ENCODE peak calls at places on chromosomes 13 and 19, in five cellular contexts. F, O, Z, M and I are unnamed samples.

GRCh38 chr19:12825259-12826131 is 8.9 kb downstream of the RTBDN start:
- DNase-seq in F (peak), O (no peak), Z (no peak), M (peak), I (no peak)

GRCh38 chr13:60397693-60398437 is 845 bp downstream of the TDRD3 start:
- DNase-seq in F (peak), O (peak), Z (peak), M (peak), I (peak)

GRCh38 chr13:98340026-98340425 is 163.0 kb upstream of the RNF113B start:
- DNase-seq in F (peak), O (no peak), Z (no peak), M (no peak), I (no peak)

GRCh38 chr19:4851551-4852290 is 15.7 kb downstream of the PLIN3 start:
- DNase-seq in F (peak), O (peak), Z (peak), M (peak), I (peak)

GRCh38 chr13:42028113-42028799 is 20.2 kb upstream of the DGKH start:
- DNase-seq in F (peak), O (no peak), Z (peak), M (no peak), I (no peak)

GRCh38 chr13:96090240-96091101 is 564 bp downstream of the HS6ST3 start:
- DNase-seq in F (peak), O (no peak), Z (no peak), M (peak), I (peak)

GRCh38 chr19:2542341-2543069 is 66.6 kb downstream of the GADD45B start:
- DNase-seq in F (no peak), O (no peak), Z (peak), M (no peak), I (no peak)

GRCh38 chr19:56332695-56333094 is 18.1 kb upstream of the ZSCAN5A start:
- DNase-seq in F (no peak), O (no peak), Z (no peak), M (no peak), I (no peak)

GRCh38 chr19:7497292-7497691 is 8.5 kb upstream of the PEX11G start:
- DNase-seq in F (peak), O (no peak), Z (no peak), M (no peak), I (no peak)

GRCh38 chr19:34356875-34357274 is 8.1 kb upstream of the GPI start:
- DNase-seq in F (no peak), O (no peak), Z (no peak), M (no peak), I (no peak)

GRCh38 chr19:2813235-2814160 is 6.2 kb upstream of the ZNF554 start:
- DNase-seq in F (no peak), O (no peak), Z (no peak), M (no peak), I (no peak)

GRCh38 chr19:41934849-41935374 is 6.7 kb upstream of the ERFL start:
- DNase-seq in F (peak), O (peak), Z (peak), M (peak), I (peak)

GRCh38 chr13:44932850-44933251 is 56.4 kb downstream of the NUFIP1 start:
- DNase-seq in F (peak), O (peak), Z (no peak), M (no peak), I (no peak)

GRCh38 chr13:31896427-31896826 is 135.1 kb upstream of the FRY start:
- DNase-seq in F (peak), O (peak), Z (no peak), M (no peak), I (no peak)

GRCh38 chr19:32649751-32650150 is 25.2 kb downstream of the ANKRD27 start:
- DNase-seq in F (no peak), O (peak), Z (no peak), M (no peak), I (no peak)

GRCh38 chr19:33487901-33488817 is 33.4 kb downstream of the PEPD start:
- DNase-seq in F (no peak), O (no peak), Z (no peak), M (no peak), I (no peak)

GRCh38 chr19:5308471-5309437 is 31.9 kb downstream of the PTPRS start:
- DNase-seq in F (peak), O (no peak), Z (peak), M (no peak), I (peak)

GRCh38 chr19:53132231-53132991 is at the start of gene ZNF415:
- DNase-seq in F (peak), O (peak), Z (peak), M (peak), I (peak)

GRCh38 chr13:51843529-51843928 is 1.4 kb downstream of the TMEM272 start:
- DNase-seq in F (no peak), O (no peak), Z (no peak), M (no peak), I (no peak)

GRCh38 chr13:110209950-110210603 is 96.9 kb downstream of the COL4A1 start:
- DNase-seq in F (no peak), O (no peak), Z (no peak), M (no peak), I (no peak)

GRCh38 chr19:41244117-41244516 is 20.1 kb upstream of the HNRNPUL1 start:
- DNase-seq in F (no peak), O (no peak), Z (no peak), M (no peak), I (no peak)

GRCh38 chr13:103004790-103005307 is 61.4 kb downstream of the SLC10A2 start:
- DNase-seq in F (no peak), O (peak), Z (no peak), M (no peak), I (no peak)

GRCh38 chr13:110137677-110138008 is 169.3 kb downstream of the COL4A1 start:
- DNase-seq in F (peak), O (peak), Z (peak), M (peak), I (peak)

GRCh38 chr19:45571457-45572220 is 13.0 kb downstream of the OPA3 start:
- DNase-seq in F (no peak), O (no peak), Z (no peak), M (no peak), I (no peak)

GRCh38 chr13:99540530-99540929 is 39.3 kb downstream of the TM9SF2 start:
- DNase-seq in F (no peak), O (no peak), Z (no peak), M (no peak), I (no peak)

GRCh38 chr19:49591731-49592485 is 926 bp downstream of the PRR12 start:
- DNase-seq in F (peak), O (peak), Z (peak), M (peak), I (peak)

GRCh38 chr13:62799931-62800436 is 1384.3 kb upstream of the PCDH20 start:
- DNase-seq in F (no peak), O (no peak), Z (no peak), M (no peak), I (peak)

GRCh38 chr19:39223703-39224279 is 19.7 kb upstream of the SYCN start:
- DNase-seq in F (peak), O (no peak), Z (no peak), M (peak), I (no peak)

GRCh38 chr13:92804346-92804745 is 422.3 kb upstream of the GPC6 start:
- DNase-seq in F (peak), O (no peak), Z (no peak), M (no peak), I (no peak)

GRCh38 chr19:4518345-4519171 is at the start of gene PLIN4:
- DNase-seq in F (peak), O (peak), Z (peak), M (no peak), I (peak)

GRCh38 chr19:51030631-51031030 is 4.2 kb downstream of the KLK12 start:
- DNase-seq in F (no peak), O (no peak), Z (no peak), M (no peak), I (no peak)